ENCODE peak calls at places on chromosomes 3 and 15, in nine cellular contexts. I is NCI-H1694; L is activated CD4-positive, alpha-beta memory T cell treated with anti-CD3 and anti-CD28 coated beads, Interleukin-2, amount 10 ng/mL, durations not matched to agents 7 days and 5 days; A is RPMI7951; G is iPS-NIHi11; O is nucleus accumbens; J is ovary; B is retina; F is ACHN. D is an unnamed sample.

GRCh38 chr3:142117052-142117451 is 32.3 kb downstream of the TFDP2 start:
- DNase-seq in I (no peak), L (no peak), A (peak; percentile 34), G (no peak), O (no peak), J (no peak), B (no peak), F (no peak), D (no peak)

GRCh38 chr3:141682007-141682406 is 56.1 kb upstream of the RNF7 start:
- DNase-seq in I (no peak), L (no peak), A (no peak), G (no peak), O (no peak), J (no peak), B (no peak), F (no peak), D (no peak)

GRCh38 chr15:77295446-77295845 is 124.5 kb downstream of the PEAK1 start:
- DNase-seq in I (no peak), L (no peak), A (no peak), G (no peak), O (no peak), J (no peak), B (no peak), F (no peak), D (no peak)

GRCh38 chr15:64010719-64011118 is 35.6 kb downstream of the DAPK2 start:
- DNase-seq in I (no peak), L (peak; percentile 92), A (peak; percentile 97), G (peak; percentile 51), O (no peak), J (no peak), B (no peak), F (peak; percentile 90), D (no peak)

GRCh38 chr3:140748903-140749302 is 71.0 kb downstream of the TRIM42 start:
- DNase-seq in I (no peak), L (no peak), A (no peak), G (no peak), O (no peak), J (no peak), B (no peak), F (no peak), D (no peak)

GRCh38 chr3:147365196-147366115 is 40.9 kb downstream of the ZIC4 start:
- DNase-seq in I (no peak), L (no peak), A (no peak), G (no peak), O (no peak), J (no peak), B (no peak), F (no peak), D (no peak)

GRCh38 chr3:54356299-54357037 is 234.1 kb downstream of the CACNA2D3 start:
- DNase-seq in I (no peak), L (no peak), A (peak; percentile 47), G (no peak), O (peak; percentile 3), J (no peak), B (no peak), F (no peak), D (no peak)

GRCh38 chr3:137612293-137612692 is 151.8 kb upstream of the SOX14 start:
- DNase-seq in I (no peak), L (no peak), A (no peak), G (peak; percentile 57), O (no peak), J (no peak), B (no peak), F (no peak), D (no peak)

GRCh38 chr3:15324335-15324734 is 8.1 kb downstream of the SH3BP5 start:
- DNase-seq in I (no peak), L (no peak), A (no peak), G (no peak), O (no peak), J (no peak), B (no peak), F (no peak), D (no peak)

D was measured in HEK293T.